ENCODE peak calls at places on chromosomes 12 and 14, in four cellular contexts. One of them, this sample, is unnamed.

GRCh38 chr12:85092814-85093370 is 56.7 kb downstream of the LRRIQ1 start:
- DNase-seq in GM13977: no peak
- DNase-seq in WTC11: no peak
- DNase-seq in progenitor cell of endocrine pancreas: no peak
- DNase-seq in this sample: no peak

GRCh38 chr14:83441801-83442200 is 1908.1 kb upstream of the SEL1L start:
- DNase-seq in WTC11: no peak
- DNase-seq in progenitor cell of endocrine pancreas: no peak
- DNase-seq in GM13977: no peak
- DNase-seq in this sample: no peak

GRCh38 chr12:131415781-131416180 is 295.1 kb upstream of the SFSWAP start:
- DNase-seq in WTC11: no peak
- DNase-seq in progenitor cell of endocrine pancreas: no peak
- DNase-seq in GM13977: no peak
- DNase-seq in this sample: no peak

GRCh38 chr12:54249489-54249888 is 30.4 kb downstream of the CBX5 start:
- DNase-seq in progenitor cell of endocrine pancreas: no peak
- DNase-seq in GM13977: no peak
- DNase-seq in WTC11: no peak
- DNase-seq in this sample: no peak

GRCh38 chr12:58358369-58358768 is 417.0 kb downstream of the ATP23 start:
- DNase-seq in GM13977: no peak
- DNase-seq in WTC11: no peak
- DNase-seq in progenitor cell of endocrine pancreas: no peak
- DNase-seq in this sample: no peak

GRCh38 chr12:132765366-132765765 is 3.7 kb upstream of the ANKLE2 start:
- DNase-seq in GM13977: no peak
- DNase-seq in WTC11: no peak
- DNase-seq in progenitor cell of endocrine pancreas: no peak
- DNase-seq in this sample: no peak

GRCh38 chr14:105858676-105859025 is 332.3 kb downstream of the TMEM121 start:
- DNase-seq in progenitor cell of endocrine pancreas: no peak
- DNase-seq in WTC11: no peak
- DNase-seq in GM13977: no peak
- DNase-seq in this sample: no peak

GRCh38 chr12:52906049-52906645 is 1.3 kb upstream of the KRT8 start:
- DNase-seq in GM13977: no peak
- DNase-seq in progenitor cell of endocrine pancreas: no peak
- DNase-seq in WTC11: no peak
- DNase-seq in this sample: no peak

DNA sequence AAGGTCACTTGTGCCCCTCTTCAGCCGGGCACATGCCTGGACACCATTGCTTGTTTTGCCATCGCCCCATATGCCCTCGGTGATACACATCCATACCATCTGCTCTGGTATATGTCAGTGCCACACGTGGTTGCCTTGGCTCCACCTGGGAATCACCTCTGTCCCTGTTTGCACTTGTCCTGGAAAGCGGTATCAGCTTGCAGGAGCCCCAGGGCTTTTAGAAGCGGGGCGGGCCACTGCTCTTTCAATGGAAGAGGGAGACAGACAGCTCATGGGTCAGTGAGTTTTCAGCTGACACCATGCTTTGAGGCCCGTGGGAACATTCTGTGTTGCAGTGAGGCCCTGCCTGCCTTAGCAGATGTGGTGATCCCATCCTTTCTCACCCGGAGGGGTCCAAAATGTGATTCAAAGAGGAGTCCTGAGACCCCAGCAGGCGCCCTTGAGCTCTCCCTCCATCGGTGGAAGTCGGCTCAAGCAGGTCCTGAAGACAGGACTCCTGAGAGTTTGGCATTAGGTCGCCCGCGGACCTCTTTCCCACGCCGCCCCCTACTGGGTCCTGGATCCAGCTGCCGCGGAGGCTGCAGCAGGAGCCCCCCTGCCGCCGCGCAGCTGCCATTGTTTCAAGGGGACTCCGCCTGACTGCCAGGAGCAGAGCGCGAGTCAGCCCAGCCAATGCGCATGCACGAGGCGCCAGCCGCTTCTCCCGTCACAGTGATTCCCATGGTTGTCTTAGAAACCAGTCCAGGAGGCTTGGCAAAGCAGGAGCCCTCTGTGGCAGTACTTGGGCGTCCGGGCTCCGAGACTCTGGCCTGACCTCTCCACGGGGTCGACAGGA is 773.2 kb upstream of the ALG10B start:
- DNase-seq in progenitor cell of endocrine pancreas: no peak
- DNase-seq in WTC11: no peak
- DNase-seq in GM13977: no peak
- DNase-seq in this sample: no peak
- TF ChIP-seq CTCF in progenitor cell of endocrine pancreas: no peak
- TF ChIP-seq CTCF in WTC11: no peak
- TF ChIP-seq CTCF in GM13977: no peak
- TF ChIP-seq CTCF in this sample: no peak

GRCh38 chr12:24025153-24025798 is 75.8 kb upstream of the SOX5 start:
- DNase-seq in progenitor cell of endocrine pancreas: no peak
- DNase-seq in WTC11: no peak
- DNase-seq in GM13977: no peak
- DNase-seq in this sample: no peak
- TF ChIP-seq CTCF in progenitor cell of endocrine pancreas: peak; percentile 83
- TF ChIP-seq CTCF in WTC11: peak; percentile 30
- TF ChIP-seq CTCF in GM13977: peak; percentile 37
- TF ChIP-seq CTCF in this sample: peak; percentile 12

GRCh38 chr12:12499909-12500604 is 62.6 kb downstream of the DUSP16 start:
- DNase-seq in WTC11: no peak
- DNase-seq in GM13977: no peak
- DNase-seq in progenitor cell of endocrine pancreas: no peak
- DNase-seq in this sample: no peak
- TF ChIP-seq CTCF in WTC11: no peak
- TF ChIP-seq CTCF in GM13977: no peak
- TF ChIP-seq CTCF in progenitor cell of endocrine pancreas: no peak
- TF ChIP-seq CTCF in this sample: no peak

GRCh38 chr12:100455896-100456295 is 17.8 kb upstream of the NR1H4 start:
- DNase-seq in WTC11: no peak
- DNase-seq in progenitor cell of endocrine pancreas: no peak
- DNase-seq in GM13977: no peak
- DNase-seq in this sample: no peak

GRCh38 chr12:100464529-100464928 is 9.1 kb upstream of the NR1H4 start:
- DNase-seq in GM13977: no peak
- DNase-seq in WTC11: no peak
- DNase-seq in progenitor cell of endocrine pancreas: no peak
- DNase-seq in this sample: no peak

GRCh38 chr12:100458191-100458590 is 15.5 kb upstream of the NR1H4 start:
- DNase-seq in WTC11: no peak
- DNase-seq in GM13977: no peak
- DNase-seq in progenitor cell of endocrine pancreas: no peak
- DNase-seq in this sample: no peak

GRCh38 chr12:100460702-100461101 is 13.0 kb upstream of the NR1H4 start:
- DNase-seq in progenitor cell of endocrine pancreas: no peak
- DNase-seq in WTC11: no peak
- DNase-seq in GM13977: no peak
- DNase-seq in this sample: no peak

DNA sequence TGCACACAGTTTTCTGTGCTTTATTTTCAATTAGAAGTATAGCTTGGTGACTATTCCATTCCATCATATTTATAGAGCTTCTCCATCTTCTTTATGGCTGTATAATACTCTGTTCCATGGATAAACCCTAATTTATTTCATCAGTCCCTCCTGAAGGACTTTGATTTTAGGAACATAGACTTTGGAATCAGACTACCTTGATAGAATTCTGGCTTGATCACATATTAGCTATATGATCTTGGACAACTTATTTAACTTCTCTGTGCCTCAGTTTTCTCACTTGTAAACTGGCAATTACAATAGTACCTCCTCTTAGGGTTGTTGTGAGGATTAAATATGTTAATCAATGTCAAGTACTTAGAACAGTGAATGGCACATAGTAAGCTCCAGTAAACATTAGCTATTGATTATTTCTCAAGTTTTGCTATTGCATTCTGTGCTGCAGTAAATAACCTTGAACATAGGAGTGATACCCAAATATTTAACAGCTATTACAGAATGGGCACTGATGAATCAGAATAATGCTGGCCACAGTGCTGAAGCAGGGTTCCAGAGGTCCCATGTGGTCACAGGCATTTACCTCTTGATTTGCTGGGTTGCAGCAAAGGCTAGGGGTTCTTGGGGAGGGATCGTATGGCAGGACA is 12.2 kb upstream of the NR1H4 start:
- DNase-seq in progenitor cell of endocrine pancreas: no peak
- DNase-seq in WTC11: no peak
- DNase-seq in GM13977: no peak
- DNase-seq in this sample: no peak
- TF ChIP-seq CTCF in progenitor cell of endocrine pancreas: no peak
- TF ChIP-seq CTCF in WTC11: no peak
- TF ChIP-seq CTCF in GM13977: no peak
- TF ChIP-seq CTCF in this sample: no peak

DNA sequence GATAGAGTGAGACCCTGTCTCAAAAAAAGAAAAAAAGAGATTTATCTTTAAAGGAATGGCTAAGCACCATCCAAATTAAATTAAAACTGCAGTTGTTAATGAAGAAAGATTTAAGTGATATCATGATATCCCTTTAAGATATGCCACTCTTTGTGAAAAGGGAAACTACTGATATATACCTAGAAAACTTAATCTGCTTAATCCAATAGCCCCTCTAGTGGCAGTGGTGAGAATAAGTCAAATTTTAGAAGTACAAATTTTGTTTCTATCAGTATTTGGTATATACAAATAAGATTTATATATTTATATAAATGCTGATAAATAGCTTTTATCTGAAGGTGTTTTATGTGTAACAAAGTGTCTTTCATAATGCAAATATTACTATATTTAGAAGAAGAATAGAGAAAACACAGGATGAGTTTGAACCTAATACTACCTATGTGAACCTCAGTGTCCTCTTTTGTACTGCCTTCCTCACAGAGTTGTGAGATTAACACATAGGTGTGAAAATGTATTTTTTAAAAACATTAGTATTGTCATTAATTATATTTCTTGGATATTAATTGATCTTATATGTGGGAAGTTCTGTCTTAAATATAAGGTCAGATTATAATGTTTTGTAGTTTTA is 51.4 kb upstream of the GARIN2 start:
- DNase-seq in WTC11: no peak
- DNase-seq in progenitor cell of endocrine pancreas: no peak
- DNase-seq in GM13977: peak; percentile 20
- DNase-seq in this sample: peak; percentile 25
- TF ChIP-seq CTCF in WTC11: peak; percentile 12
- TF ChIP-seq CTCF in progenitor cell of endocrine pancreas: peak; percentile 53
- TF ChIP-seq CTCF in GM13977: peak; percentile 46
- TF ChIP-seq CTCF in this sample: peak; percentile 10

GRCh38 chr12:123859035-123859434 is 96.9 kb downstream of the DNAH10 start:
- DNase-seq in progenitor cell of endocrine pancreas: no peak
- DNase-seq in GM13977: no peak
- DNase-seq in WTC11: peak; percentile 44
- DNase-seq in this sample: no peak
- TF ChIP-seq CTCF in progenitor cell of endocrine pancreas: no peak
- TF ChIP-seq CTCF in GM13977: no peak
- TF ChIP-seq CTCF in WTC11: no peak
- TF ChIP-seq CTCF in this sample: no peak

GRCh38 chr12:124411291-124411878 is 116.5 kb downstream of the RFLNA start:
- DNase-seq in progenitor cell of endocrine pancreas: no peak
- DNase-seq in WTC11: no peak
- DNase-seq in GM13977: no peak
- DNase-seq in this sample: no peak
- TF ChIP-seq CTCF in progenitor cell of endocrine pancreas: no peak
- TF ChIP-seq CTCF in WTC11: no peak
- TF ChIP-seq CTCF in GM13977: no peak
- TF ChIP-seq CTCF in this sample: no peak

DNA sequence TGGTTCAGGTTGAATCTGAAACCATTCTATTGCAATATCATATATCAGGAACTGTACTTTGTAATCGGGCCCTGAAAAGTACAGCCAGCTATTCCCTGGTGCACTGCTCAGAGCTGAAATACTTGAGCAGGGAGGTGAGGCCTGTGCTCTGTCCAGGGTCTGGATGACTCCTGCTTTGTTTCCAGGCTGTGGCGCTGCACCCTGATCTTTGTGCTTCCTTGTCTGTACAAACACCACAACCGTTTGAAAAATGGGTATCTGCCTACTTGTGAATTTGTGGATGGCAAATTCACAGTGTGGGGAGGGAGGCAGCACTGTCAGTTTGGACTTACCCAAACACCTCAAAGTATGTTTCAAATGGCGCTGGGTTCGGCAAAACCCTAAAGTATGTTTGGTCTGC is 155.4 kb upstream of the FAR2 start:
- DNase-seq in progenitor cell of endocrine pancreas: no peak
- DNase-seq in GM13977: no peak
- DNase-seq in WTC11: no peak
- DNase-seq in this sample: no peak
- TF ChIP-seq CTCF in progenitor cell of endocrine pancreas: no peak
- TF ChIP-seq CTCF in GM13977: no peak
- TF ChIP-seq CTCF in WTC11: no peak
- TF ChIP-seq CTCF in this sample: no peak

GRCh38 chr12:47822386-47822785 is 2.7 kb upstream of the HDAC7 start:
- DNase-seq in progenitor cell of endocrine pancreas: no peak
- DNase-seq in WTC11: no peak
- DNase-seq in GM13977: no peak
- DNase-seq in this sample: no peak
- TF ChIP-seq CTCF in progenitor cell of endocrine pancreas: no peak
- TF ChIP-seq CTCF in WTC11: no peak
- TF ChIP-seq CTCF in GM13977: no peak
- TF ChIP-seq CTCF in this sample: no peak